ENCODE peak calls at places on chromosomes 13 and 19, in six cellular contexts. X is AG09309, L is lower leg skin, N is cardiac fibroblast, H is left ventricle myocardium inferior, J is IMR-90. B is an unnamed sample.

GRCh38 chr13:67120872-67121531 is 109.1 kb downstream of the PCDH9 start:
- DNase-seq in J (peak), L (no peak), X (no peak), N (peak), H (no peak), B (no peak)

GRCh38 chr13:27712421-27712820 is 79.9 kb upstream of the GSX1 start:
- DNase-seq in J (no peak), X (no peak), N (peak), L (no peak), H (no peak), B (no peak)

GRCh38 chr19:29084266-29084665 is 128.7 kb downstream of the UQCRFS1 start:
- DNase-seq in H (no peak), N (peak), J (no peak), L (peak), X (peak), B (no peak)

GRCh38 chr13:78382946-78383542 is 220.3 kb downstream of the POU4F1 start:
- DNase-seq in N (no peak), L (no peak), H (peak), X (no peak), J (no peak), B (no peak)

GRCh38 chr13:45500492-45501174 is 35.9 kb downstream of the COG3 start:
- DNase-seq in J (peak), H (no peak), L (no peak), N (peak), X (peak), B (no peak)

GRCh38 chr19:46265217-46265828 is 31.5 kb upstream of the HIF3A start:
- DNase-seq in L (no peak), X (peak), H (no peak), J (peak), N (peak), B (peak)

GRCh38 chr19:54141356-54141755 is 3.8 kb downstream of the CNOT3 start:
- DNase-seq in H (no peak), X (no peak), N (no peak), J (peak), L (no peak), B (no peak)

GRCh38 chr19:48508729-48509310 is 2.8 kb downstream of the LMTK3 start:
- DNase-seq in H (no peak), N (no peak), X (no peak), L (no peak), J (no peak), B (no peak)

GRCh38 chr13:77219401-77219800 is 107.5 kb downstream of the MYCBP2 start:
- DNase-seq in H (no peak), L (no peak), N (no peak), X (no peak), J (no peak), B (no peak)

GRCh38 chr13:111604087-111604486 is 283.6 kb downstream of the TEX29 start:
- DNase-seq in L (peak), N (no peak), H (no peak), X (no peak), J (no peak), B (no peak)

GRCh38 chr13:109785141-109785891 is 1.1 kb downstream of the IRS2 start:
- DNase-seq in H (peak), L (peak), X (no peak), J (peak), N (peak), B (no peak)

GRCh38 chr19:1357695-1358094 is 26.0 kb upstream of the NDUFS7 start:
- DNase-seq in H (no peak), X (no peak), N (no peak), L (no peak), J (no peak), B (no peak)

DNA sequence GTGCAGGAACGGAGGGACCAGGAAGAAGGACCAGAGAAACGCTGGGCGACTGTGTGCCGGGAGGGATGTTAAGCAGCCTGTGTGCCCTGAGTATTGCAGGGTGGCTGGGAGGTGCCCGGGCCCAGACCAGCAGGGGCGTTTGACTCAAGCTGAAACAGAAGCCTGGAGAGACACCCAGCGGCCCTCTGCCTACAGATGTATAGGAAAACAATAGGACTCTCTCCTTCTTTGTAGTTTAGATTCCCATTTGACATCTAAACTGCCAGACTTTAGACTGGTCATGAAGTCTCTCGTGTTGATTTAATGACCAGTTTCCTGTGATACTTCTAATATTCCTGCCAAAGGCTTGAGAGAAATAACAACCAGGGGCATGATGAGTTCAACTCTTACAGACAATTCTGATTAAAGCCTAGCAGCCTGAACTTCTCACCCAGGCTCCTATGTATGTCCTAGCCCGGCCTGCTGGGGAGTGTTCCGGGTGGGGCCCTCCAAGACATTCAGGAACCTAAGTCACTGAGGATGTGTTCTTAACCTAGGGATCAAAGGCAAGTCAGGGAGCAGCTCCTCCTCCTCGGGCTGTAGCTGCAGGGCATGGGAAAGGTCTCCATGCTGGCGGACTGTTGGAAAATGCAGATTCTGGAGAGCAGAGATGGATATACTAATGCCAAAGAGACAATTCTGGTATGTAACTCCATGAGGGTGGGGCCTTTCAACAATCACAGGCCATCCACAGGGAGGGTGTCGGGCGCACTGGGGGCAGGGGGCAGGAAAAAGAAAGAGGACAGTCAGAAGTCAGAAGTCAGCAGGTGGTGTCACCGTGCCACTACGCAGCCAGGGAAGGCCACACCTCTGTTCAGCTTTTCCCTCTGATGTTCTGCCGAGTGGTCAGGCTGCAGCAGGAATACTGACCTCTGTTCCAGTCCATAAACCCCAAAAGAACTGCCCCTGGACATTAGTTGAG is 131.9 kb downstream of the STARD13 start:
- DNase-seq in X (no peak), J (peak), H (peak), N (peak), L (peak), B (peak)
- TF ChIP-seq CTCF in X (no peak), J (no peak), H (no peak), N (peak), L (no peak), B (no peak)

DNA sequence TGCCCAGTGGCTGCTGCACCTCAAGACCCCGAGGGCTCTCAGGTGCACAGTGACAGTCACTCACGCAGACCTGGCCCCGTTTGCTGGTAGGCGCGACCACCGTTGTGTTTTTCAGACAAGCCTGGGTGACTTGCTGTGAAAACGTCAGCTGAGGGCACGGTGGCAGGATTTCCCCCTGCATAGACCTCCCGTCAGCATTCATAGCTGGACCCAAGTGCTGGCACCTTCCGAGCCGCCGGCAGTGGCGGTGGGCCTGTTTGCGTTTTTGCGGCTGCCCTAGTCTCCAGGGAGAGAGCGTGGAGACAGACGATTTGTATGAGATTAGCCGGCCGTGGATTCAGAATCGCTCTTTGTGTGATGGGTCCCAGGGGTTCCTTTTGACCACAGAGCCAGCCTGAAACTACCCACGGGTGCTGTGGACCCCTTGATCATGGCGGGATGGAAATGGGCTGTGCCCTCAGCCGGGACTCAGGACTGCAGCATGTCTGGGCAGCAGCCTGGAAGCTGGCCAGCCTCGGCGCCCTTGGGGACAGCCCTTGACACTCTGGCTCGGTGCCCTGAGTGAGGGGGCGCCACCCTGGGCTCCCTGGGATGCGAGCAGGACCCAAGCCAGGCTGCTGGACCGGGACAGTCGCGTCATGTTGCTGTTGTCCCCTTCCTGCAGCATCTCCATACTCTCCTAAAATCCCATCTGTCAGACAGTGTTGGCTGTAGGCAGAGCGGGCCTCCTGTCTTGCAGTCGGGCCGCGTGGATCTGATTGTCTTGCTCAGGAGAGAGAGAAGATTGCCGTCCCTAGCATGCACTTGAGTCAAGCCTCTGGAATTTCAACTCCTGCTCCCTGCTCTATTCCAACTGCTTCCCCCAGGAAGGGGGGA is 8.6 kb downstream of the KDM4B start:
- DNase-seq in X (peak), N (peak), H (peak), L (no peak), J (peak), B (no peak)
- H3K4me3 ChIP-seq in X (no peak), N (no peak), H (peak), L (no peak), J (no peak), B (no peak)

GRCh38 chr19:10852941-10853340 is 4.7 kb downstream of the C19orf38 start:
- DNase-seq in X (no peak), H (no peak), L (no peak), N (no peak), J (no peak), B (no peak)

GRCh38 chr19:10852098-10852800 is 4.0 kb downstream of the C19orf38 start:
- DNase-seq in N (peak), J (peak), X (peak), H (no peak), L (no peak), B (no peak)

GRCh38 chr19:10850631-10851030 is 2.4 kb downstream of the C19orf38 start:
- DNase-seq in N (no peak), J (no peak), X (no peak), L (no peak), H (no peak), B (no peak)

GRCh38 chr19:10846500-10847202 is 1.6 kb upstream of the C19orf38 start:
- DNase-seq in L (no peak), J (no peak), N (no peak), H (no peak), X (no peak), B (no peak)

DNA sequence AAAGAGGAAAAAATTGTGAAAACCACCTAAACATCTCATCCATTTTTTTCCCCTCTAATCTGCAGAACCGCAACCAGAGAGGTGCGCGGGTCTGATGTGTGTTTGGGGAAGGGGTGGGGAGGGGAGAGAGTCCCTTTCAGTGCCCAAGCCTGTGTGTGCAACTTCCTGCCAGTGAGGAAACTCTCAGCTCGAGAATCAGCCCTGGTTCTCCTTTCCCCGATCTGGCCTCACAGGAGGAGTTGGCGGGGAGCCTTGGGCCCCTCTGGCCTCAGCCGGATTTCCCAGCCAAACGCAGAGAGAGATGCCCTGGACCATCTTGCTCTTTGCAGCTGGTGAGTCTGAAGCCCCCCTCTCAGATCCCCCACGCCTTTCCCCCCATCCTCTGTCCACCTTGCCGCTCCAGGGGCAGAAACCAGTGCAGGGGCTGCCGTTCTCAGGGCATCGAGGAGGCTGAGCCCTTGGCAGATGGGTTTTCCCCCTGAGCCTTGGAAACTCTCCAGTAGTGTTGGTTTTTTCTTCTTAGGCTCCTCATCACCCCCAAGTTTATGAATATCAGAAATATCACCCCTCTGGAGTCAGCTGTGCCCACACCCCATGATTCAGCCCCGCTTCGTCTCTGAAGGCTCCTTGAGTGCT is at the start of gene C19orf38:
- DNase-seq in N (no peak), J (no peak), X (no peak), L (no peak), H (no peak), B (no peak)
- TF ChIP-seq CTCF in N (no peak), J (no peak), X (no peak), L (no peak), H (no peak), B (no peak)

GRCh38 chr19:38266070-38266469 is 1.7 kb downstream of the SPINT2 start:
- DNase-seq in N (no peak), L (no peak), J (no peak), H (no peak), X (no peak), B (no peak)
- H3K4me3 ChIP-seq in N (no peak), L (no peak), J (no peak), H (no peak), X (no peak), B (no peak)

DNA sequence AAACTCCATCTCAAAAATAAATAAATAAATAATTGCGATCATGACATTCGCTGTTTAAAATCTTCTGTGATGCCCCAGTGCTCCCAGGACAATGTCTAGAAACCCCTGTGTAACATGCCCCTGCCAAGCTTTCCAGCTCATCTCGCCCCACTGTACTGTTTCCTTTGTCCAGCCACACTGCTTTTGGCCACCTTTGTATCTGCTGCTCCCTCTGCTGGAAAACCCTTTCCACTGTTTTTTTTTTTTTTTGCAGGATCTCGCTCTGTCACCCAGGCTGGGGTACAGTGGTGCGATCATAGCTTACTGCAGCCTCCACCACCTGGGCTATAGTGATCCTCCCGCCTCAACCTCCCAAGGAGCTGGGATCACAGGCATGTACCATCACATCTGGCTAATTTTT is 7.5 kb downstream of the PLAUR start:
- DNase-seq in L (no peak), N (peak), H (no peak), X (no peak), J (no peak), B (no peak)
- TF ChIP-seq CTCF in L (no peak), N (peak), H (peak), X (peak), J (peak), B (no peak)

B was measured in right atrium auricular region.